ENCODE peak calls at places on chromosomes 1 and 21, in six cellular contexts. X is WTC11, F is HepG2, R is endothelial cell of umbilical vein, P is H1, I is K562. V is an unnamed sample.

GRCh38 chr21:30126575-30126974 is 40.0 kb downstream of the CLDN17 start:
- DNase-seq in X (no peak), F (no peak), R (no peak), P (no peak), I (no peak), V (no peak)

GRCh38 chr1:185654199-185654951 is 79.8 kb upstream of the HMCN1 start:
- DNase-seq in X (no peak), F (peak; percentile 49), R (peak; percentile 21), P (no peak), I (no peak), V (no peak)

GRCh38 chr1:202324646-202325045 is 17.1 kb downstream of the UBE2T start:
- DNase-seq in X (no peak), F (no peak), R (no peak), P (no peak), I (no peak), V (no peak)

GRCh38 chr1:116982319-116983004 is 19.1 kb upstream of the CD101 start:
- DNase-seq in X (peak; percentile 58), F (peak; percentile 32), R (no peak), P (peak; percentile 58), I (no peak), V (no peak)

GRCh38 chr1:3032970-3033794 is 11.9 kb downstream of the ACTRT2 start:
- DNase-seq in X (no peak), F (no peak), R (no peak), P (no peak), I (no peak), V (no peak)

GRCh38 chr21:33531007-33531406 is 10.9 kb downstream of the GART start:
- DNase-seq in X (no peak), F (no peak), R (no peak), P (no peak), I (no peak), V (no peak)

GRCh38 chr1:206141996-206142395 is 24.8 kb upstream of the AVPR1B start:
- DNase-seq in X (no peak), F (no peak), R (no peak), P (no peak), I (no peak), V (no peak)

GRCh38 chr1:44811714-44812151 is 3.4 kb downstream of the BTBD19 start:
- DNase-seq in X (no peak), F (no peak), R (peak; percentile 70), P (no peak), I (peak; percentile 57), V (no peak)

GRCh38 chr1:156376146-156376545 is 7.1 kb downstream of the RHBG start:
- DNase-seq in X (no peak), F (peak; percentile 52), R (no peak), P (no peak), I (no peak), V (no peak)

GRCh38 chr1:225815526-225816178 is 5.7 kb downstream of the EPHX1 start:
- DNase-seq in X (no peak), F (no peak), R (no peak), P (no peak), I (no peak), V (no peak)

GRCh38 chr1:205205055-205205454 is 6.4 kb downstream of the DSTYK start:
- DNase-seq in X (no peak), F (no peak), R (no peak), P (no peak), I (no peak), V (no peak)

GRCh38 chr1:70675737-70676156 is 264.7 kb downstream of the CTH start:
- DNase-seq in X (peak; percentile 30), F (no peak), R (no peak), P (peak; percentile 52), I (peak; percentile 90), V (no peak)

GRCh38 chr1:16967095-16967567 is 13.3 kb downstream of the MFAP2 start:
- DNase-seq in X (no peak), F (no peak), R (peak; percentile 89), P (no peak), I (no peak), V (no peak)

GRCh38 chr21:42376338-42376982 is 10.1 kb upstream of the TFF1 start:
- DNase-seq in X (peak; percentile 38), F (no peak), R (no peak), P (no peak), I (peak; percentile 77), V (no peak)

GRCh38 chr1:216757110-216757509 is 33.9 kb upstream of the ESRRG start:
- DNase-seq in X (no peak), F (no peak), R (no peak), P (no peak), I (no peak), V (no peak)

GRCh38 chr1:89844236-89844807 is 23.5 kb downstream of the LRRC8D start:
- DNase-seq in X (no peak), F (no peak), R (no peak), P (no peak), I (no peak), V (no peak)

GRCh38 chr1:35031103-35031452 is 667 bp downstream of the ZMYM6 start:
- DNase-seq in X (peak; percentile 19), F (peak; percentile 5), R (peak; percentile 73), P (no peak), I (peak; percentile 65), V (peak; percentile 11)

GRCh38 chr1:940121-941026 is 16.7 kb downstream of the SAMD11 start:
- DNase-seq in X (no peak), F (peak; percentile 27), R (peak; percentile 28), P (no peak), I (peak; percentile 96), V (peak; percentile 66)

GRCh38 chr1:92902406-92902744 is 58.9 kb downstream of the DIPK1A start:
- DNase-seq in X (no peak), F (no peak), R (no peak), P (no peak), I (no peak), V (no peak)

GRCh38 chr21:34544032-34544496 is 32.1 kb upstream of the KCNE1 start:
- DNase-seq in X (peak; percentile 66), F (peak; percentile 88), R (peak; percentile 79), P (peak; percentile 72), I (peak; percentile 83), V (peak; percentile 74)

GRCh38 chr1:66478116-66478515 is 55.8 kb upstream of the SGIP1 start:
- DNase-seq in X (no peak), F (no peak), R (no peak), P (no peak), I (no peak), V (peak; percentile 3)

GRCh38 chr1:208499601-208500000 is 255.4 kb upstream of the PLXNA2 start:
- DNase-seq in X (no peak), F (no peak), R (peak; percentile 12), P (no peak), I (no peak), V (no peak)

GRCh38 chr1:112849425-112849966 is 106.5 kb downstream of the SLC16A1 start:
- DNase-seq in X (peak; percentile 56), F (no peak), R (peak; percentile 90), P (peak; percentile 81), I (no peak), V (no peak)

GRCh38 chr1:168266644-168267186 is 14.0 kb upstream of the TBX19 start:
- DNase-seq in X (no peak), F (peak; percentile 3), R (no peak), P (no peak), I (no peak), V (no peak)

GRCh38 chr1:46401964-46402626 is 8.0 kb downstream of the FAAH start:
- DNase-seq in X (peak; percentile 80), F (peak; percentile 40), R (peak; percentile 33), P (peak; percentile 85), I (peak; percentile 75), V (peak; percentile 31)

GRCh38 chr1:229784834-229785233 is 158.8 kb downstream of the URB2 start:
- DNase-seq in X (no peak), F (no peak), R (no peak), P (no peak), I (no peak), V (no peak)

GRCh38 chr1:229782469-229782868 is 156.4 kb downstream of the URB2 start:
- DNase-seq in X (no peak), F (no peak), R (no peak), P (no peak), I (no peak), V (no peak)

GRCh38 chr1:229786974-229787610 is 161.0 kb downstream of the URB2 start:
- DNase-seq in X (no peak), F (no peak), R (no peak), P (no peak), I (no peak), V (no peak)

GRCh38 chr1:229781453-229781852 is 155.4 kb downstream of the URB2 start:
- DNase-seq in X (peak; percentile 22), F (peak; percentile 2), R (no peak), P (no peak), I (no peak), V (no peak)
- TF ChIP-seq JUN in X (no peak), F (no peak), R (no peak), P (no peak), I (no peak), V (no peak)

GRCh38 chr21:46046471-46046870 is 51.4 kb upstream of the COL6A2 start:
- DNase-seq in X (no peak), F (no peak), R (no peak), P (no peak), I (no peak), V (no peak)
- TF ChIP-seq JUN in X (no peak), F (no peak), R (no peak), P (no peak), I (no peak), V (no peak)

GRCh38 chr1:94083653-94084052 is 37.3 kb downstream of the ABCA4 start:
- DNase-seq in X (no peak), F (no peak), R (peak; percentile 57), P (no peak), I (no peak), V (no peak)

GRCh38 chr1:94084085-94084484 is 36.9 kb downstream of the ABCA4 start:
- DNase-seq in X (no peak), F (no peak), R (no peak), P (no peak), I (no peak), V (no peak)

GRCh38 chr1:94079056-94079990 is 41.6 kb downstream of the ABCA4 start:
- DNase-seq in X (no peak), F (peak; percentile 79), R (no peak), P (no peak), I (no peak), V (no peak)

GRCh38 chr1:94079991-94080388 is 41.0 kb downstream of the ABCA4 start:
- DNase-seq in X (no peak), F (no peak), R (no peak), P (no peak), I (no peak), V (no peak)

GRCh38 chr1:94081566-94082344 is 39.2 kb downstream of the ABCA4 start:
- DNase-seq in X (no peak), F (no peak), R (no peak), P (no peak), I (no peak), V (peak; percentile 23)
- TF ChIP-seq JUN in X (no peak), F (no peak), R (no peak), P (no peak), I (no peak), V (no peak)

DNA sequence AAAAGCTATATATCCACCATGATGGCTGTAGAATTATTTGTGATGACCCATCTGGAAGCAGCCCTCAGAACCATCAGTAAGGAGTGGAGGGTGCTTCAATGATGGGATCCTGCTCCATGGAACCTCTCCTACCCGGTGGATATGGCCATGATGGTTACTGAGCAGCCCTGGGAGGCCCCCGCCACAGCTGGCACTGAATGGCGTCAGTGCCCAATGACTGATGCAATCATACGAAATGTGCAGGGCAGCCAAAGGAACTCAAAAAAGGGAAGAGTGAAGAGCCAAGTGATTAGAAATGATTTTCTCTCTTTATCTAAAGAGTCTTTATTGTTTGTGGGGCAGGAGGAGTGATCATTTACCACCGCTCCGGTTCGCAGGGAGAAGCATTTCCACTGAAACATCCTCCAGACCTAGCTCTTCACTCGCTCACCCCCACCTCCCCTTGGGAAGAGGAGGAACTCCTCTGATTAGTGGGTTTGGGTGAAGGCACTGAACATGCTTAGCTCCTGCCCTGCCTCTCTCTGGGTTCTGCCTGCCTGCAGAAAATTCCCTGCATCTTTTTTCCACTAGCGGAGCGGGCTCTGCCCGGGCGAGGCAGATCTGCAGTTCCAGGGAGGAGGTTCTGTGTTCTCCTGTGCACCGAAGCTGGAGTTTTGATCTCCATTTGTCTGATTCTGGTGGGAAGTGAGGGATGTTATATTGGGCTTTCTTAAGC is 260.3 kb downstream of the GRIK3 start:
- DNase-seq in X (no peak), F (no peak), R (no peak), P (no peak), I (no peak), V (no peak)
- TF ChIP-seq JUN in X (no peak), F (no peak), R (no peak), P (no peak), I (no peak), V (no peak)